ENCODE peak calls at places on chromosomes 7 and 10, in seven cellular contexts. C is K562, I is hepatocyte, B is neuronal stem cell, U is fibroblast of lung, E is mesenchymal stem cell, S is osteoblast. Z is an unnamed sample.

GRCh38 chr10:113267616-113268015 is 285.2 kb upstream of the HABP2 start:
- DNase-seq in C (no peak), I (no peak), B (no peak), U (peak; percentile 52), E (no peak), S (no peak), Z (no peak)

GRCh38 chr7:134328900-134329299 is 12.2 kb upstream of the SLC35B4 start:
- DNase-seq in C (no peak), I (no peak), B (no peak), U (no peak), E (no peak), S (no peak), Z (no peak)

GRCh38 chr7:27872281-27873005 is 132.5 kb downstream of the TAX1BP1 start:
- DNase-seq in C (no peak), I (peak; percentile 14), B (no peak), U (no peak), E (no peak), S (no peak), Z (no peak)

GRCh38 chr10:68127995-68128394 is 18.7 kb downstream of the MYPN start:
- DNase-seq in C (no peak), I (no peak), B (no peak), U (no peak), E (no peak), S (no peak), Z (no peak)

GRCh38 chr10:121113385-121113696 is 262.2 kb downstream of the WDR11 start:
- DNase-seq in C (no peak), I (peak; percentile 40), B (no peak), U (peak; percentile 25), E (no peak), S (no peak), Z (no peak)

GRCh38 chr7:107559864-107560263 is 3.9 kb downstream of the COG5 start:
- DNase-seq in C (no peak), I (no peak), B (no peak), U (peak; percentile 80), E (peak; percentile 55), S (peak; percentile 90), Z (no peak)

GRCh38 chr10:25130911-25131310 is 43.9 kb upstream of the GPR158 start:
- DNase-seq in C (no peak), I (no peak), B (no peak), U (peak; percentile 91), E (no peak), S (peak; percentile 84), Z (no peak)

GRCh38 chr7:142787783-142788182 is 17.0 kb downstream of the PRSS2 start:
- DNase-seq in C (no peak), I (no peak), B (no peak), U (no peak), E (no peak), S (no peak), Z (no peak)

GRCh38 chr7:44455155-44455554 is 35.3 kb downstream of the NUDCD3 start:
- DNase-seq in C (no peak), I (no peak), B (no peak), U (no peak), E (no peak), S (no peak), Z (no peak)

GRCh38 chr10:103470755-103471653 is 8.0 kb downstream of the CALHM3 start:
- DNase-seq in C (peak; percentile 72), I (no peak), B (no peak), U (no peak), E (no peak), S (peak; percentile 45), Z (peak; percentile 67)

GRCh38 chr10:103467391-103467790 is 8.7 kb upstream of the CALHM1 start:
- DNase-seq in C (no peak), I (no peak), B (no peak), U (no peak), E (no peak), S (peak; percentile 23), Z (no peak)

GRCh38 chr10:103465411-103466179 is 6.9 kb upstream of the CALHM1 start:
- DNase-seq in C (no peak), I (no peak), B (no peak), U (no peak), E (no peak), S (peak; percentile 5), Z (no peak)

GRCh38 chr10:103463456-103463855 is 4.8 kb upstream of the CALHM1 start:
- DNase-seq in C (no peak), I (no peak), B (no peak), U (peak; percentile 9), E (peak; percentile 30), S (peak; percentile 81), Z (no peak)

DNA sequence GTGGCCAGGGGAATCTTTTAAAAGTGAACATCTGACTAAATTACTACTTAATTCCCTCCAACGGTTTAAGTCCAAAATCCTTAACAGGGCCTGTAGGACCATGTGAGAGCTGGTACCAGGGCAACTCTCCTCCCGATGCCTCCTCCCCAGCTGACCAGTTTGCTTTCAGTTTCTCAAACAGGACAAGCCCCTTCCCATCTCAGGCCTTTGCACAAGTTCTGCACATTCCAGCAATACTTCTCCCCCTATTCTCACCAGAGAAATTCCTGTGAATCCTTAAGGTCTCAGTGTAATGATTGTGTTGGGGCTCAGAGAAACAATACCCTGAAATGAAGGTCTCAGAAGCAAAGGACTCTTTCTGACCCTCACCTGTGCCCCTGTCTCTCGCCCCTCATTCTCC is 8.0 kb upstream of the CALHM1 start:
- DNase-seq in C (no peak), I (no peak), B (no peak), U (peak; percentile 42), E (peak; percentile 38), S (peak; percentile 37), Z (no peak)
- H3K4me2 ChIP-seq in C (no peak overlapping the region), I (no peak overlapping the region), B (no peak overlapping the region), U (no peak overlapping the region), E (no peak overlapping the region), S (no peak overlapping the region), Z (no peak overlapping the region)

GRCh38 chr10:48306265-48306869 is at the start of gene MAPK8:
- DNase-seq in C (peak; percentile 100), I (peak; percentile 95), B (peak; percentile 88), U (peak; percentile 79), E (peak; percentile 84), S (peak; percentile 99), Z (peak; percentile 77)

GRCh38 chr10:48307584-48307983 is 1.1 kb downstream of the MAPK8 start:
- DNase-seq in C (no peak), I (no peak), B (no peak), U (no peak), E (peak; percentile 16), S (no peak), Z (no peak)

GRCh38 chr10:48302515-48303476 is 3.7 kb upstream of the MAPK8 start:
- DNase-seq in C (no peak), I (no peak), B (no peak), U (no peak), E (no peak), S (no peak), Z (no peak)

GRCh38 chr10:48306870-48307531 is 524 bp downstream of the MAPK8 start:
- DNase-seq in C (peak; percentile 94), I (peak; percentile 77), B (peak; percentile 45), U (peak; percentile 62), E (peak; percentile 66), S (peak; percentile 96), Z (peak; percentile 73)

DNA sequence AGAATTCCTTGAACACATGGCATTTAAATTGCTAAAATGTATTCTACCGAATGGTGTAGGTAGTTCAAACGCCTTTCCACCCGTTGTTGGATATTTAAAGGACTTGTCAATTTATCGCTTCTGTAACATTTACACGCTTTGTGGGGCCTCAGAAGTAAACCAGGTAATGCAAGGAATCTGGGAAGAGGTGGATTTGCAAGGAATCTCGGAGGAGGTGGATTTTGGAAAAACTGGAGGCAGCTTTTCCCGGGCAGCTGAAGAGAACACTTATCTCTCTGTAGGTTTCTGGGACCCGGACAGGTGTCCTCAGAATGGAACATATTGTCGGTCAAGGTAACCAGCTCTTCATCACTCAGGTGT is 592 bp upstream of the MAPK8 start:
- DNase-seq in C (no peak), I (no peak), B (no peak), U (no peak), E (no peak), S (no peak), Z (no peak)
- H2AFZ ChIP-seq in C (peak overlapping the region; percentile 98), I (peak overlapping the region; percentile 57), B (peak overlapping the region; percentile 96), U (peak overlapping the region; percentile 32), E (peak overlapping the region; percentile 86), S (peak overlapping the region; percentile 78), Z (peak overlapping the region; percentile 68)

GRCh38 chr7:7324698-7325097 is 142.4 kb downstream of the C1GALT1 start:
- DNase-seq in C (no peak), I (no peak), B (no peak), U (no peak), E (no peak), S (no peak), Z (no peak)

GRCh38 chr7:7323921-7324320 is 141.6 kb downstream of the C1GALT1 start:
- DNase-seq in C (no peak), I (no peak), B (no peak), U (no peak), E (no peak), S (no peak), Z (no peak)

GRCh38 chr7:7327423-7327822 is 145.1 kb downstream of the C1GALT1 start:
- DNase-seq in C (no peak), I (no peak), B (no peak), U (no peak), E (no peak), S (no peak), Z (no peak)

GRCh38 chr7:7321681-7322080 is 139.3 kb downstream of the C1GALT1 start:
- DNase-seq in C (no peak), I (peak; percentile 45), B (no peak), U (peak; percentile 5), E (peak; percentile 2), S (no peak), Z (peak; percentile 57)

DNA sequence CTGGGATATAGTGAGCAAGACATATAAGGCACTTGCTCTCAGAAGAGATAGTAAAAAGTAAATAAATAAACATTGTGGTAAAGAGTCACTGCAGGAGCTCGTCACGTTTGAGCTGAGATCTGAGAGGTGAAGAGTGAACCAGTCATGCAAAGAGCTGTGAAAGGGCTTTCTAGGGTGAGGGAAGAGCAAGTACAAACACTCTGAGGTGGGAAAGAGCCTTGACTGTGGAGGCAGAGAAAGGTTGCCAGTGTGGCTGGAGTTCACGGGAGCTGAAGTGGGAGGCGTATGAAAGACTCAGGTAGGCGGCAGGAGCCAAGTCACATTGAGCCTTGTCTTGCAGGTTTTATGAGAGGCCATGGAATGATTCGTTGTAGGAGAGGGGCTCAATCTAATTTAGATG is 141.0 kb downstream of the C1GALT1 start:
- DNase-seq in C (no peak), I (no peak), B (no peak), U (no peak), E (peak; percentile 12), S (no peak), Z (no peak)
- H3K4me2 ChIP-seq in C (no peak overlapping the region), I (no peak overlapping the region), B (no peak overlapping the region), U (no peak overlapping the region), E (no peak overlapping the region), S (no peak overlapping the region), Z (no peak overlapping the region)

DNA sequence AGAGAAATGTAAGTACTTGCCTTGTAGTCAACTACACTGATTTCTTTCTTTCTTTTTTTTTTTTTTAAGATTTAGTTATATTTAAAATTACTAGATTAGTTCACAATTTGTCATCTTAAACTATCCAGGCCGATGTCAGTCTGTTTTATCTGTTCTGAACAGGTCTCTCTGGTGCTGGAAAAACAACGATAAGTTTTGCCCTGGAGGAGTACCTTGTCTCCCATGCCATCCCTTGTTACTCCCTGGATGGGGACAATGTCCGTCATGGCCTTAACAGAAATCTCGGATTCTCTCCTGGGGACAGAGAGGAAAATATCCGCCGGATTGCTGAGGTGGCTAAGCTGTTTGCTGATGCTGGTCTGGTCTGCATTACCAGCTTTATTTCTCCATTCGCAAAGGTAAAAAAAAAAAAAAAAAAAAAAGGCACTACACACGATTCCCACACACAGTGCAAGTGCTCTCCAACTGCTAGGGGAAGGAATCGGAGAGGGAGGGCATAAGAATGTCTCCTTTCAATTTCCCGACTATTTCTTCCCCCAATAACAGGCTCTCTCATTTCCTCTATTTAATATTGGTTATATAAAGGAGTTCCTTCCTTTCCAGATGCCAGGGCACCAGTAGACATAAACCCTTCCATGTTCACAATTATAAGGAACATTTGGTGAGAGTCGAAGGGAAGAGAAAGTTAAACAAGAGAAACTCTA is 53.4 kb downstream of the PAPSS2 start:
- DNase-seq in C (no peak), I (no peak), B (no peak), U (no peak), E (no peak), S (no peak), Z (no peak)
- H2AFZ ChIP-seq in C (no peak overlapping the region), I (no peak overlapping the region), B (peak overlapping the region; percentile 40), U (no peak overlapping the region), E (no peak overlapping the region), S (no peak overlapping the region), Z (no peak overlapping the region)

Z was measured in PC-9.